ENCODE peak calls at places on chromosomes 16 and 17, in eight cellular contexts. One of them, this sample, is unnamed.
A peak's percentile ranks its signal among the peaks of the same experiment; 100 is the strongest.

GRCh38 chr17:56395787-56396186 is 197.7 kb upstream of the NOG start:
- DNase-seq in tibial nerve: no peak
- DNase-seq in adrenal gland: no peak
- DNase-seq in A549: no peak
- DNase-seq in prostate gland: no peak
- DNase-seq in ovary: no peak
- DNase-seq in endothelial cell of umbilical vein: no peak
- DNase-seq in gastrocnemius medialis: no peak
- DNase-seq in this sample: no peak

GRCh38 chr16:87791295-87792204 is 25.8 kb upstream of the KLHDC4 start:
- DNase-seq in tibial nerve: no peak
- DNase-seq in adrenal gland: no peak
- DNase-seq in A549: no peak
- DNase-seq in prostate gland: no peak
- DNase-seq in ovary: no peak
- DNase-seq in endothelial cell of umbilical vein: no peak
- DNase-seq in gastrocnemius medialis: peak; percentile 20
- DNase-seq in this sample: no peak

GRCh38 chr17:59616253-59616920 is 3.3 kb upstream of the CLTC start:
- DNase-seq in tibial nerve: no peak
- DNase-seq in adrenal gland: no peak
- DNase-seq in A549: no peak
- DNase-seq in prostate gland: no peak
- DNase-seq in ovary: no peak
- DNase-seq in endothelial cell of umbilical vein: no peak
- DNase-seq in gastrocnemius medialis: no peak
- DNase-seq in this sample: no peak

GRCh38 chr16:84362410-84362809 is 5.9 kb upstream of the ATP2C2 start:
- DNase-seq in tibial nerve: no peak
- DNase-seq in adrenal gland: no peak
- DNase-seq in A549: no peak
- DNase-seq in prostate gland: no peak
- DNase-seq in ovary: no peak
- DNase-seq in endothelial cell of umbilical vein: no peak
- DNase-seq in gastrocnemius medialis: no peak
- DNase-seq in this sample: no peak

GRCh38 chr17:72125226-72125651 is 4.4 kb downstream of the SOX9 start:
- DNase-seq in tibial nerve: no peak
- DNase-seq in adrenal gland: no peak
- DNase-seq in A549: no peak
- DNase-seq in prostate gland: no peak
- DNase-seq in ovary: no peak
- DNase-seq in endothelial cell of umbilical vein: no peak
- DNase-seq in gastrocnemius medialis: no peak
- DNase-seq in this sample: no peak

GRCh38 chr17:2828396-2829038 is 32.3 kb downstream of the RAP1GAP2 start:
- DNase-seq in tibial nerve: peak; percentile 59
- DNase-seq in adrenal gland: peak; percentile 69
- DNase-seq in A549: peak; percentile 82
- DNase-seq in prostate gland: no peak
- DNase-seq in ovary: peak; percentile 77
- DNase-seq in endothelial cell of umbilical vein: peak; percentile 44
- DNase-seq in gastrocnemius medialis: no peak
- DNase-seq in this sample: peak; percentile 73

GRCh38 chr16:58087209-58087913 is 41.8 kb downstream of the CFAP20 start:
- DNase-seq in tibial nerve: no peak
- DNase-seq in adrenal gland: no peak
- DNase-seq in A549: no peak
- DNase-seq in prostate gland: no peak
- DNase-seq in ovary: no peak
- DNase-seq in endothelial cell of umbilical vein: no peak
- DNase-seq in gastrocnemius medialis: no peak
- DNase-seq in this sample: no peak

GRCh38 chr17:43220511-43221125 is 7.8 kb downstream of the CCDC200 start:
- DNase-seq in tibial nerve: no peak
- DNase-seq in adrenal gland: no peak
- DNase-seq in A549: no peak
- DNase-seq in prostate gland: no peak
- DNase-seq in ovary: no peak
- DNase-seq in endothelial cell of umbilical vein: no peak
- DNase-seq in gastrocnemius medialis: no peak
- DNase-seq in this sample: no peak

GRCh38 chr17:17387461-17388362 is 84.5 kb downstream of the NT5M start:
- DNase-seq in tibial nerve: no peak
- DNase-seq in adrenal gland: no peak
- DNase-seq in A549: peak; percentile 76
- DNase-seq in prostate gland: no peak
- DNase-seq in ovary: no peak
- DNase-seq in endothelial cell of umbilical vein: no peak
- DNase-seq in gastrocnemius medialis: no peak
- DNase-seq in this sample: no peak

GRCh38 chr16:34803683-34804416 is 1344.4 kb downstream of the TP53TG3F start:
- DNase-seq in tibial nerve: no peak
- DNase-seq in adrenal gland: no peak
- DNase-seq in A549: no peak
- DNase-seq in prostate gland: no peak
- DNase-seq in ovary: no peak
- DNase-seq in endothelial cell of umbilical vein: no peak
- DNase-seq in gastrocnemius medialis: no peak
- DNase-seq in this sample: no peak

GRCh38 chr17:48613862-48614694 is 1.0 kb downstream of the HOXB8 start:
- DNase-seq in tibial nerve: no peak
- DNase-seq in adrenal gland: no peak
- DNase-seq in A549: peak; percentile 71
- DNase-seq in prostate gland: no peak
- DNase-seq in ovary: no peak
- DNase-seq in endothelial cell of umbilical vein: peak; percentile 60
- DNase-seq in gastrocnemius medialis: no peak
- DNase-seq in this sample: no peak

GRCh38 chr17:66949501-66949900 is 15.0 kb upstream of the CACNG4 start:
- DNase-seq in tibial nerve: no peak
- DNase-seq in adrenal gland: no peak
- DNase-seq in A549: no peak
- DNase-seq in prostate gland: no peak
- DNase-seq in ovary: no peak
- DNase-seq in endothelial cell of umbilical vein: no peak
- DNase-seq in gastrocnemius medialis: no peak
- DNase-seq in this sample: no peak

GRCh38 chr16:60151987-60152386 is 1417.9 kb upstream of the GOT2 start:
- DNase-seq in tibial nerve: no peak
- DNase-seq in adrenal gland: no peak
- DNase-seq in A549: peak; percentile 67
- DNase-seq in prostate gland: no peak
- DNase-seq in ovary: no peak
- DNase-seq in endothelial cell of umbilical vein: no peak
- DNase-seq in gastrocnemius medialis: no peak
- DNase-seq in this sample: no peak

DNA sequence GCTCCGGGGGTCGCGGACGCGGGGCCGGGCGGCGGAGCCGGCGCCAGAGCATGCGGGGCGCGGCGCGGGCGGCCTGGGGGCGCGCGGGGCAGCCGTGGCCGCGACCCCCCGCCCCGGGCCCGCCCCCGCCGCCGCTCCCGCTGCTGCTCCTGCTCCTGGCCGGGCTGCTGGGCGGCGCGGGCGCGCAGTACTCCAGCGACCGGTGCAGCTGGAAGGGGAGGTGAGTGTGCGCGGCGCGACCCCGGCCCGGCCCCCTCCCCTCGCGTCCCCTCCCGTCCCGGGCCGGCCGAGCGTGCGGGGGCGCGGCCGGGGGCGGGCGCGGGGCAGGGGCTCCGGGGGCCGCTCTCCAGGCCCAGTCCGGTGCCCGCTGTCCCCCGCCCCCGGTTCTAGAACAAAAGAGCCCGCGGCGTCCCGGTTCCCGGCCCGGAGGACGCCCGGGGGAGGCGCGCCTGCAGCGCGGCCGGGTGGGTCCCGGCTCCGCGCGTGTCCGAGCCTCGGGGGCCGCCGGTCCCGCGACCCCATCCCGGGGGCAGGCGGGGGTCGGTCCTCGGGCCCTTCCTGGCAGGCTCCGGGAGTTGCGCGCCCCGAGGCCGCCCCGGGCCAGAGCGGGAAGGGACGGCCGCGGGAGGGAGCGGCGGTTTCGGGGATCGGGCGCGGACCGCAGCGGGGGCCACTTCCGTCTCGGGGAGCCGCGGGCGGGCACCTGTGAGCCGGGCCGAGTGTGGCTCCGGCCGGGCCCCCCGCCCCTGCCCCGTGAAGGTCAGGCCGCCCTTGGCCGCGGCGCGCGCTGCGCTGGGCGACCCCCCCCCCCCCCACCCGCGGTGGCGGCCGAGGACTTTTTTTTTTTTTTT is 582 bp downstream of the METRNL start:
- DNase-seq in tibial nerve: no peak
- DNase-seq in adrenal gland: no peak
- DNase-seq in A549: no peak
- DNase-seq in prostate gland: no peak
- DNase-seq in ovary: peak; percentile 57
- DNase-seq in endothelial cell of umbilical vein: no peak
- DNase-seq in gastrocnemius medialis: no peak
- DNase-seq in this sample: no peak
- H3K27ac ChIP-seq in tibial nerve: peak overlapping the region; percentile 95
- H3K27ac ChIP-seq in adrenal gland: peak overlapping the region; percentile 68
- H3K27ac ChIP-seq in A549: peak overlapping the region; percentile 91
- H3K27ac ChIP-seq in prostate gland: peak overlapping the region; percentile 69
- H3K27ac ChIP-seq in ovary: peak overlapping the region; percentile 72
- H3K27ac ChIP-seq in endothelial cell of umbilical vein: no peak overlapping the region
- H3K27ac ChIP-seq in gastrocnemius medialis: peak overlapping the region; percentile 41
- H3K27ac ChIP-seq in this sample: peak overlapping the region; percentile 86

GRCh38 chr16:52556083-52556482 is 9.1 kb upstream of the TOX3 start:
- DNase-seq in tibial nerve: no peak
- DNase-seq in adrenal gland: no peak
- DNase-seq in A549: no peak
- DNase-seq in prostate gland: no peak
- DNase-seq in ovary: no peak
- DNase-seq in endothelial cell of umbilical vein: no peak
- DNase-seq in gastrocnemius medialis: no peak
- DNase-seq in this sample: no peak

GRCh38 chr16:52554334-52554733 is 7.4 kb upstream of the TOX3 start:
- DNase-seq in tibial nerve: no peak
- DNase-seq in adrenal gland: no peak
- DNase-seq in A549: no peak
- DNase-seq in prostate gland: no peak
- DNase-seq in ovary: no peak
- DNase-seq in endothelial cell of umbilical vein: no peak
- DNase-seq in gastrocnemius medialis: no peak
- DNase-seq in this sample: no peak

GRCh38 chr16:52555572-52555971 is 8.6 kb upstream of the TOX3 start:
- DNase-seq in tibial nerve: no peak
- DNase-seq in adrenal gland: no peak
- DNase-seq in A549: no peak
- DNase-seq in prostate gland: no peak
- DNase-seq in ovary: no peak
- DNase-seq in endothelial cell of umbilical vein: no peak
- DNase-seq in gastrocnemius medialis: no peak
- DNase-seq in this sample: no peak

GRCh38 chr16:52553322-52553721 is 6.4 kb upstream of the TOX3 start:
- DNase-seq in tibial nerve: no peak
- DNase-seq in adrenal gland: no peak
- DNase-seq in A549: no peak
- DNase-seq in prostate gland: no peak
- DNase-seq in ovary: no peak
- DNase-seq in endothelial cell of umbilical vein: no peak
- DNase-seq in gastrocnemius medialis: no peak
- DNase-seq in this sample: no peak

DNA sequence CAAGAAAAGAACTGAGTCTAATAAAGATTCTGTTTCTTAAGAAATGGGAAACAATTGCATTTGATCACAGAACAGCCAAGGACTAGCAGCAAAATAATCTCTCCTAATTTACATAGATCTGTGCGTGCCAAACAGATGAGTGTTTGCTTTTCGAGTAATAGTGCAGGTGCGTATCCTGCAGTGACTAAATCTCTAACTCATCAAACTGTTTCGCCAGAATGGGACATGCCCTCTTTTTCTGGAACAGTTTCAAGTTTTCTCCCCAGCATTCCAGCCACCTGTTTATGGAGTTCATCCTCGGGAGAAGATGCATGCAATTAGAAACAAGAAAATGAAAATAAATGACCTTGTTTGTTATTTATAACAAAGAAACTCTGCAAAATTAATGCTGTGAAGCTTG is 5.7 kb upstream of the TOX3 start:
- DNase-seq in tibial nerve: no peak
- DNase-seq in adrenal gland: no peak
- DNase-seq in A549: peak; percentile 27
- DNase-seq in prostate gland: no peak
- DNase-seq in ovary: no peak
- DNase-seq in endothelial cell of umbilical vein: no peak
- DNase-seq in gastrocnemius medialis: no peak
- DNase-seq in this sample: no peak
- TF ChIP-seq CTCF in tibial nerve: no peak
- TF ChIP-seq CTCF in adrenal gland: no peak
- TF ChIP-seq CTCF in A549: no peak
- TF ChIP-seq CTCF in prostate gland: no peak
- TF ChIP-seq CTCF in ovary: no peak
- TF ChIP-seq CTCF in endothelial cell of umbilical vein: no peak
- TF ChIP-seq CTCF in gastrocnemius medialis: no peak
- TF ChIP-seq CTCF in this sample: no peak

GRCh38 chr16:30552956-30553355 is 5.2 kb downstream of the ZNF764 start:
- DNase-seq in tibial nerve: no peak
- DNase-seq in adrenal gland: no peak
- DNase-seq in A549: no peak
- DNase-seq in prostate gland: no peak
- DNase-seq in ovary: no peak
- DNase-seq in endothelial cell of umbilical vein: no peak
- DNase-seq in gastrocnemius medialis: no peak
- DNase-seq in this sample: no peak
- TF ChIP-seq POLR2A in tibial nerve: no peak
- TF ChIP-seq POLR2A in adrenal gland: no peak
- TF ChIP-seq POLR2A in A549: no peak
- TF ChIP-seq POLR2A in prostate gland: no peak
- TF ChIP-seq POLR2A in ovary: no peak
- TF ChIP-seq POLR2A in endothelial cell of umbilical vein: no peak
- TF ChIP-seq POLR2A in gastrocnemius medialis: no peak
- TF ChIP-seq POLR2A in this sample: no peak

GRCh38 chr17:75756451-75757085 is 8.4 kb downstream of the GALK1 start:
- DNase-seq in tibial nerve: no peak
- DNase-seq in adrenal gland: no peak
- DNase-seq in A549: no peak
- DNase-seq in prostate gland: no peak
- DNase-seq in ovary: no peak
- DNase-seq in endothelial cell of umbilical vein: no peak
- DNase-seq in gastrocnemius medialis: no peak
- DNase-seq in this sample: no peak

GRCh38 chr17:75758131-75758905 is 6.7 kb downstream of the GALK1 start:
- DNase-seq in tibial nerve: no peak
- DNase-seq in adrenal gland: no peak
- DNase-seq in A549: no peak
- DNase-seq in prostate gland: no peak
- DNase-seq in ovary: no peak
- DNase-seq in endothelial cell of umbilical vein: no peak
- DNase-seq in gastrocnemius medialis: no peak
- DNase-seq in this sample: no peak

GRCh38 chr17:75757086-75757681 is 7.8 kb downstream of the GALK1 start:
- DNase-seq in tibial nerve: no peak
- DNase-seq in adrenal gland: no peak
- DNase-seq in A549: no peak
- DNase-seq in prostate gland: no peak
- DNase-seq in ovary: no peak
- DNase-seq in endothelial cell of umbilical vein: no peak
- DNase-seq in gastrocnemius medialis: no peak
- DNase-seq in this sample: no peak

GRCh38 chr17:75762513-75763268 is 2.3 kb downstream of the GALK1 start:
- DNase-seq in tibial nerve: no peak
- DNase-seq in adrenal gland: no peak
- DNase-seq in A549: no peak
- DNase-seq in prostate gland: no peak
- DNase-seq in ovary: no peak
- DNase-seq in endothelial cell of umbilical vein: no peak
- DNase-seq in gastrocnemius medialis: no peak
- DNase-seq in this sample: no peak

GRCh38 chr17:75759457-75759856 is 5.5 kb downstream of the GALK1 start:
- DNase-seq in tibial nerve: no peak
- DNase-seq in adrenal gland: no peak
- DNase-seq in A549: no peak
- DNase-seq in prostate gland: peak; percentile 43
- DNase-seq in ovary: no peak
- DNase-seq in endothelial cell of umbilical vein: no peak
- DNase-seq in gastrocnemius medialis: no peak
- DNase-seq in this sample: peak; percentile 75
- H3K27ac ChIP-seq in tibial nerve: no peak overlapping the region
- H3K27ac ChIP-seq in adrenal gland: no peak overlapping the region
- H3K27ac ChIP-seq in A549: no peak overlapping the region
- H3K27ac ChIP-seq in prostate gland: peak overlapping the region; percentile 48
- H3K27ac ChIP-seq in ovary: no peak overlapping the region
- H3K27ac ChIP-seq in endothelial cell of umbilical vein: no peak overlapping the region
- H3K27ac ChIP-seq in gastrocnemius medialis: no peak overlapping the region
- H3K27ac ChIP-seq in this sample: no peak overlapping the region